ENCODE peak calls at places on chromosomes 4 and X, in ten cellular contexts. H, Z, V, D, K, O, T, R, G and A are unnamed samples. For H3K36me3 and H3K27me3, the result is how much of the 10 kb centered on the place peaks cover.

GRCh38 chr4:57147335-57148060 is 37.3 kb upstream of the IGFBP7 start:
- DNase-seq in G (no peak), K (no peak), D (peak), Z (no peak), H (no peak), V (no peak), R (no peak), T (no peak), O (no peak), A (no peak)

GRCh38 chr4:70936200-70936787 is 34.1 kb downstream of the MOB1B start:
- DNase-seq in D (no peak), T (no peak), V (no peak), H (no peak), G (no peak), O (no peak), R (no peak), K (no peak), Z (no peak), A (no peak)

GRCh38 chr4:23384741-23385140 is 505.1 kb downstream of the PPARGC1A start:
- DNase-seq in G (no peak), R (no peak), O (no peak), V (no peak), Z (no peak), T (no peak), H (no peak), D (peak), K (no peak), A (no peak)

GRCh38 chr4:150978738-150979575 is 36.1 kb downstream of the LRBA start:
- DNase-seq in R (no peak), H (no peak), G (no peak), O (no peak), Z (no peak), K (no peak), T (no peak), V (no peak), D (no peak), A (no peak)

GRCh38 chr4:88008133-88008621 is 742 bp downstream of the PKD2 start:
- DNase-seq in Z (peak), O (peak), V (no peak), K (peak), T (no peak), D (peak), H (peak), R (peak), G (peak), A (peak)

GRCh38 chr4:27360651-27361347 is 500.2 kb downstream of the STIM2 start:
- DNase-seq in Z (no peak), D (no peak), G (peak), V (no peak), R (peak), H (peak), O (no peak), T (no peak), K (no peak), A (no peak)

GRCh38 chr4:19063662-19064061 is 1042.1 kb upstream of the LCORL start:
- DNase-seq in K (no peak), V (no peak), G (no peak), O (no peak), H (peak), R (peak), Z (no peak), T (no peak), D (no peak), A (no peak)

GRCh38 chr4:73577371-73577770 is 42.9 kb downstream of the RASSF6 start:
- DNase-seq in D (no peak), O (no peak), H (no peak), Z (no peak), V (no peak), G (no peak), K (no peak), R (no peak), T (no peak), A (no peak)

GRCh38 chr4:106595906-106596305 is 227.3 kb upstream of the GIMD1 start:
- DNase-seq in K (no peak), T (no peak), V (no peak), G (no peak), R (no peak), O (peak), D (no peak), Z (no peak), H (no peak), A (no peak)

GRCh38 chr4:15488658-15489470 is 19.2 kb downstream of the CC2D2A start:
- DNase-seq in Z (no peak), H (no peak), G (no peak), V (no peak), D (peak), O (no peak), T (no peak), R (no peak), K (no peak), A (no peak)

GRCh38 chr4:45578874-45579273 is 545.0 kb downstream of the GABRG1 start:
- DNase-seq in G (no peak), O (no peak), Z (no peak), H (no peak), K (no peak), T (no peak), R (no peak), V (no peak), D (no peak), A (no peak)

GRCh38 chrX:52082578-52082977 is 13.6 kb upstream of the MAGED4B start:
- DNase-seq in H (no peak), G (no peak), T (no peak), R (no peak), K (no peak), Z (no peak), O (peak), V (no peak), D (no peak), A (no peak)

GRCh38 chr4:80139668-80140067 is 57.6 kb upstream of the PRDM8 start:
- DNase-seq in O (no peak), V (no peak), G (no peak), Z (no peak), R (no peak), H (no peak), K (no peak), T (no peak), D (no peak), A (no peak)

GRCh38 chrX:3699841-3700381 is 13.5 kb downstream of the PRKX start:
- DNase-seq in D (no peak), K (no peak), R (no peak), O (no peak), H (no peak), T (peak), Z (no peak), G (no peak), V (no peak), A (no peak)

GRCh38 chr4:109735566-109736454 is 5.9 kb upstream of the PLA2G12A start:
- DNase-seq in O (no peak), V (no peak), K (no peak), G (peak), R (no peak), Z (peak), H (no peak), D (no peak), T (no peak), A (peak)

GRCh38 chrX:48695524-48695875 is 1.0 kb upstream of the SUV39H1 start:
- DNase-seq in T (no peak), V (no peak), Z (no peak), G (no peak), O (peak), R (no peak), D (no peak), K (no peak), H (no peak), A (no peak)

GRCh38 chr4:7668282-7668681 is 233.6 kb upstream of the PSAPL1 start:
- DNase-seq in V (no peak), H (no peak), T (no peak), R (no peak), Z (no peak), D (no peak), K (no peak), G (no peak), O (no peak), A (no peak)

GRCh38 chr4:139872274-139872673 is 206.7 kb downstream of the MGST2 start:
- DNase-seq in Z (no peak), V (no peak), R (no peak), D (peak), O (peak), H (no peak), T (no peak), G (peak), K (no peak), A (no peak)

GRCh38 chr4:173273956-173274355 is 60.2 kb downstream of the HMGB2 start:
- DNase-seq in T (no peak), H (no peak), V (no peak), Z (no peak), R (no peak), G (no peak), O (no peak), K (no peak), D (peak), A (no peak)
- H3K36me3 ChIP-seq in T (under half), H (under half), V (under half), Z (under half), R (under half), G (under half), O (under half), K (under half), D (under half), A (under half)

DNA sequence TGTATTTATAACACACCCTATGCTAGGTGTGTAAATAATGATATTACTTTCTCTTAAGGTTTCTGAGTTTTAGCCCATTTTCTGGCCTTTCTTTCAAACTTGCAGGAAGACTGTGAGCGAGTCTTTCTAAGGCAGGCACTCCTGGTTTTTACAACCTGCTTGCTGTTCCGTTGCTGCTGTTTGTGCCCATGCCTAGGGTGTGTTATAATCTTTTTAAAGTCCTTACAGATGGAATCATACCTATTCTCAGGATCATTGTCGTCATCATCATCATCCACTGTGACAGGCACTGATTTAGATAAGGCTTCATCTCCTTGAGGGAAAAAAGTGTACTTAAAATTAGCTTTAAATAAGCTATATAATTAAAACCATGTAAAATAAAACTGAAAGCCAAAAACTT is 110.0 kb downstream of the ATRX start:
- DNase-seq in D (no peak), G (no peak), T (no peak), V (no peak), O (no peak), K (no peak), R (no peak), Z (no peak), H (no peak), A (no peak)
- H3K27me3 ChIP-seq in D (under half), G (under half), T (under half), V (under half), O (under half), K (under half), R (under half), Z (under half), H (under half), A (under half)

GRCh38 chr4:107870236-107870635 is 45.5 kb downstream of the SGMS2 start:
- DNase-seq in K (no peak), O (no peak), Z (no peak), R (no peak), D (no peak), H (no peak), G (no peak), V (no peak), T (no peak), A (no peak)

GRCh38 chr4:107866726-107867125 is 42.0 kb downstream of the SGMS2 start:
- DNase-seq in H (no peak), O (peak), Z (no peak), V (no peak), G (no peak), D (no peak), R (no peak), K (no peak), T (no peak), A (no peak)

GRCh38 chr4:107876096-107876495 is 51.4 kb downstream of the SGMS2 start:
- DNase-seq in T (no peak), O (no peak), D (no peak), R (no peak), K (no peak), Z (no peak), H (no peak), G (no peak), V (no peak), A (peak)

GRCh38 chr4:107870916-107871786 is 46.4 kb downstream of the SGMS2 start:
- DNase-seq in D (no peak), V (no peak), R (no peak), K (no peak), Z (no peak), T (no peak), H (no peak), G (no peak), O (no peak), A (peak)
- H3K27ac ChIP-seq in D (no peak), V (peak), R (no peak), K (peak), Z (no peak), T (no peak), H (no peak), G (no peak), O (no peak), A (no peak)

DNA sequence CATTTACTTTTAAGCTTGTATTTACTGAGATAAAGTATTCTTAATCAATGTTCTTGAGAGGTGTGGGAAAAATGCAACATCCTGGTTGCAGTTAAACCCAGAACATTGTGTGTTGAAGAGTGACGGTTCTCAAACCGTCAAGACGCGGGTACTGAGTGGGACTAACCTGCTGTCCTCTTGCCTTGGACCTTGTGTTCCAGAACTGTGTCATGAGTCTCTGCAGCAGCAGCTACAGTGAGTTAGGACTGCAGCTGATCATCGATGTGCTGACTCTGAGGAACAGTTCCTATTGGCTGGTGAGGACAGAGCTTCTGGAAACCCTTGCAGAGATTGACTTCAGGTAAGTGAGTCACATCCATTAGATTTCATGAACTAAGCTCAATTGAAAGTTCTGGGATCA is 59.7 kb downstream of the HTT start:
- DNase-seq in H (no peak), G (no peak), V (no peak), Z (no peak), R (no peak), T (no peak), K (no peak), O (no peak), D (no peak), A (no peak)
- H3K36me3 ChIP-seq in H (half or more), G (under half), V (under half), Z (under half), R (under half), T (under half), K (half or more), O (under half), D (under half), A (under half)

GRCh38 chr4:1169171-1169671 is 3.2 kb downstream of the SPON2 start:
- DNase-seq in O (no peak), T (no peak), G (no peak), V (no peak), Z (no peak), H (peak), K (no peak), D (no peak), R (no peak), A (no peak)

GRCh38 chr4:1166509-1167243 is 5.7 kb downstream of the SPON2 start:
- DNase-seq in H (no peak), O (no peak), Z (no peak), D (peak), V (no peak), R (no peak), K (no peak), G (no peak), T (no peak), A (no peak)

GRCh38 chr4:1167244-1167949 is 5.0 kb downstream of the SPON2 start:
- DNase-seq in G (peak), V (peak), D (peak), Z (peak), H (peak), R (peak), O (peak), K (peak), T (peak), A (peak)

GRCh38 chr4:1169691-1170096 is 2.7 kb downstream of the SPON2 start:
- DNase-seq in Z (no peak), O (no peak), H (peak), G (no peak), T (no peak), D (no peak), K (peak), R (no peak), V (no peak), A (no peak)

GRCh38 chr4:1168291-1169031 is 3.9 kb downstream of the SPON2 start:
- DNase-seq in O (no peak), G (no peak), R (no peak), T (no peak), D (no peak), Z (no peak), H (peak), V (no peak), K (no peak), A (no peak)
- H3K27me3 ChIP-seq in O (under half), G (under half), R (half or more), T (under half), D (under half), Z (half or more), H (half or more), V (under half), K (under half), A (under half)

GRCh38 chrX:103681443-103681842 is 5.1 kb downstream of the MORF4L2 start:
- DNase-seq in R (no peak), V (no peak), G (no peak), Z (no peak), T (no peak), H (no peak), O (no peak), K (no peak), D (no peak), A (no peak)

GRCh38 chrX:103674531-103675454 is 11.7 kb downstream of the MORF4L2 start:
- DNase-seq in D (no peak), K (no peak), T (no peak), H (peak), G (no peak), O (no peak), R (peak), V (no peak), Z (no peak), A (no peak)

GRCh38 chrX:103678199-103678993 is 8.1 kb downstream of the MORF4L2 start:
- DNase-seq in V (no peak), O (peak), R (no peak), T (no peak), Z (no peak), K (no peak), G (no peak), H (no peak), D (peak), A (no peak)
- H3K27ac ChIP-seq in V (no peak), O (no peak), R (no peak), T (no peak), Z (peak), K (no peak), G (no peak), H (no peak), D (peak), A (no peak)